ENCODE peak calls at places on chromosomes 6 and 20, in four cellular contexts. One of them, this sample, is unnamed.

GRCh38 chr6:170208651-170209353 is 82.1 kb downstream of the DLL1 start:
- DNase-seq in EL: no peak
- DNase-seq in GM04504: no peak
- DNase-seq in testis: peak
- DNase-seq in this sample: no peak

GRCh38 chr6:9089724-9090123 is 654.4 kb upstream of the SLC35B3 start:
- DNase-seq in EL: no peak
- DNase-seq in GM04504: no peak
- DNase-seq in testis: no peak
- DNase-seq in this sample: no peak

GRCh38 chr20:3815703-3816315 is 4.5 kb upstream of the AP5S1 start:
- DNase-seq in EL: no peak
- DNase-seq in GM04504: no peak
- DNase-seq in testis: no peak
- DNase-seq in this sample: no peak

GRCh38 chr20:26276811-26277210 is 580.2 kb upstream of the ZNF337 start:
- DNase-seq in EL: peak
- DNase-seq in GM04504: peak
- DNase-seq in testis: no peak
- DNase-seq in this sample: no peak

GRCh38 chr20:38724603-38725457 is 544 bp downstream of the SLC32A1 start:
- DNase-seq in EL: no peak
- DNase-seq in GM04504: no peak
- DNase-seq in testis: no peak
- DNase-seq in this sample: no peak

GRCh38 chr6:32196682-32197616 is 4.5 kb upstream of the GPSM3 start:
- DNase-seq in EL: no peak
- DNase-seq in GM04504: no peak
- DNase-seq in testis: peak
- DNase-seq in this sample: peak

GRCh38 chr6:31158863-31159855 is 770 bp downstream of the TCF19 start:
- DNase-seq in EL: peak
- DNase-seq in GM04504: no peak
- DNase-seq in testis: no peak
- DNase-seq in this sample: no peak

GRCh38 chr6:155377061-155377460 is 62.8 kb upstream of the TFB1M start:
- DNase-seq in EL: peak
- DNase-seq in GM04504: peak
- DNase-seq in testis: no peak
- DNase-seq in this sample: no peak

GRCh38 chr6:56058636-56059035 is 183.2 kb upstream of the BMP5 start:
- DNase-seq in EL: no peak
- DNase-seq in GM04504: no peak
- DNase-seq in testis: no peak
- DNase-seq in this sample: no peak

GRCh38 chr20:14991023-14991422 is 653.6 kb upstream of the FLRT3 start:
- DNase-seq in EL: no peak
- DNase-seq in GM04504: no peak
- DNase-seq in testis: no peak
- DNase-seq in this sample: no peak

GRCh38 chr6:124780621-124781020 is 181.6 kb upstream of the RNF217 start:
- DNase-seq in EL: no peak
- DNase-seq in GM04504: no peak
- DNase-seq in testis: no peak
- DNase-seq in this sample: no peak

GRCh38 chr6:145836767-145837166 is 22.2 kb upstream of the FBXO30 start:
- DNase-seq in EL: peak
- DNase-seq in GM04504: no peak
- DNase-seq in testis: no peak
- DNase-seq in this sample: no peak

GRCh38 chr6:7136859-7137334 is 29.1 kb downstream of the RREB1 start:
- DNase-seq in EL: no peak
- DNase-seq in GM04504: no peak
- DNase-seq in testis: no peak
- DNase-seq in this sample: no peak

GRCh38 chr6:153538491-153538890 is 407.4 kb upstream of the RGS17 start:
- DNase-seq in EL: no peak
- DNase-seq in GM04504: no peak
- DNase-seq in testis: no peak
- DNase-seq in this sample: no peak

GRCh38 chr20:24657211-24657610 is 187.8 kb downstream of the SYNDIG1 start:
- DNase-seq in EL: peak
- DNase-seq in GM04504: no peak
- DNase-seq in testis: peak
- DNase-seq in this sample: no peak

GRCh38 chr20:62635232-62635631 is 7.1 kb upstream of the SLCO4A1 start:
- DNase-seq in EL: no peak
- DNase-seq in GM04504: no peak
- DNase-seq in testis: no peak
- DNase-seq in this sample: no peak

GRCh38 chr6:20129290-20130088 is 82.8 kb downstream of the MBOAT1 start:
- DNase-seq in EL: no peak
- DNase-seq in GM04504: no peak
- DNase-seq in testis: no peak
- DNase-seq in this sample: no peak

GRCh38 chr6:41576667-41577066 is 30.5 kb downstream of the FOXP4 start:
- DNase-seq in EL: no peak
- DNase-seq in GM04504: no peak
- DNase-seq in testis: no peak
- DNase-seq in this sample: no peak

GRCh38 chr6:44297063-44298038 is 15.8 kb downstream of the AARS2 start:
- DNase-seq in EL: peak
- DNase-seq in GM04504: no peak
- DNase-seq in testis: peak
- DNase-seq in this sample: no peak

GRCh38 chr20:22248052-22248667 is 336.2 kb downstream of the FOXA2 start:
- DNase-seq in EL: no peak
- DNase-seq in GM04504: no peak
- DNase-seq in testis: peak
- DNase-seq in this sample: no peak

GRCh38 chr20:54793270-54793992 is 318.0 kb downstream of the DOK5 start:
- DNase-seq in EL: no peak
- DNase-seq in GM04504: no peak
- DNase-seq in testis: no peak
- DNase-seq in this sample: no peak

GRCh38 chr6:142671791-142672190 is 273.2 kb downstream of the HIVEP2 start:
- DNase-seq in EL: no peak
- DNase-seq in GM04504: no peak
- DNase-seq in testis: no peak
- DNase-seq in this sample: no peak

GRCh38 chr20:12882832-12883506 is 125.8 kb upstream of the SPTLC3 start:
- DNase-seq in EL: peak
- DNase-seq in GM04504: no peak
- DNase-seq in testis: no peak
- DNase-seq in this sample: no peak

GRCh38 chr6:28884423-28885148 is 39.2 kb downstream of the TRIM27 start:
- DNase-seq in EL: no peak
- DNase-seq in GM04504: no peak
- DNase-seq in testis: peak
- DNase-seq in this sample: no peak

GRCh38 chr20:52497731-52498130 is 306.2 kb upstream of the ZFP64 start:
- DNase-seq in EL: peak
- DNase-seq in GM04504: no peak
- DNase-seq in testis: no peak
- DNase-seq in this sample: no peak

GRCh38 chr20:53750827-53751393 is 157.3 kb upstream of the ZNF217 start:
- DNase-seq in EL: peak
- DNase-seq in GM04504: peak
- DNase-seq in testis: no peak
- DNase-seq in this sample: peak

GRCh38 chr6:88008821-88009220 is 38.8 kb upstream of the SPACA1 start:
- DNase-seq in EL: no peak
- DNase-seq in GM04504: no peak
- DNase-seq in testis: no peak
- DNase-seq in this sample: no peak

GRCh38 chr20:52313335-52313963 is 121.9 kb upstream of the ZFP64 start:
- DNase-seq in EL: peak
- DNase-seq in GM04504: peak
- DNase-seq in testis: peak
- DNase-seq in this sample: no peak

GRCh38 chr6:88908598-88909548 is 54.5 kb downstream of the RNGTT start:
- DNase-seq in EL: no peak
- DNase-seq in GM04504: no peak
- DNase-seq in testis: no peak
- DNase-seq in this sample: peak

GRCh38 chr6:3457710-3458605 is 1.1 kb upstream of the SLC22A23 start:
- DNase-seq in EL: peak
- DNase-seq in GM04504: no peak
- DNase-seq in testis: peak
- DNase-seq in this sample: peak

GRCh38 chr20:13723015-13723414 is 61.7 kb downstream of the ESF1 start:
- DNase-seq in EL: peak
- DNase-seq in GM04504: no peak
- DNase-seq in testis: no peak
- DNase-seq in this sample: no peak

GRCh38 chr6:107931894-107932293 is 26.1 kb downstream of the SEC63 start:
- DNase-seq in EL: no peak
- DNase-seq in GM04504: no peak
- DNase-seq in testis: no peak
- DNase-seq in this sample: no peak

GRCh38 chr6:122825180-122825579 is 36.1 kb downstream of the SMPDL3A start:
- DNase-seq in EL: no peak
- DNase-seq in GM04504: no peak
- DNase-seq in testis: no peak
- DNase-seq in this sample: no peak

GRCh38 chr6:45630801-45631200 is 253.1 kb upstream of the SUPT3H start:
- DNase-seq in EL: peak
- DNase-seq in GM04504: no peak
- DNase-seq in testis: no peak
- DNase-seq in this sample: no peak

GRCh38 chr6:44217332-44218143 is 812 bp downstream of the MYMX start:
- DNase-seq in EL: no peak
- DNase-seq in GM04504: no peak
- DNase-seq in testis: no peak
- DNase-seq in this sample: peak

GRCh38 chr6:9801255-9801757 is 613.6 kb downstream of the TFAP2A start:
- DNase-seq in EL: no peak
- DNase-seq in GM04504: no peak
- DNase-seq in testis: no peak
- DNase-seq in this sample: no peak

GRCh38 chr6:36095497-36096391 is 34.6 kb upstream of the MAPK13 start:
- DNase-seq in EL: no peak
- DNase-seq in GM04504: no peak
- DNase-seq in testis: no peak
- DNase-seq in this sample: no peak

GRCh38 chr6:4179960-4180652 is 44.7 kb upstream of the ECI2 start:
- DNase-seq in EL: no peak
- DNase-seq in GM04504: no peak
- DNase-seq in testis: no peak
- DNase-seq in this sample: no peak

GRCh38 chr6:169843110-169843509 is 91.7 kb downstream of the ERMARD start:
- DNase-seq in EL: no peak
- DNase-seq in GM04504: no peak
- DNase-seq in testis: no peak
- DNase-seq in this sample: no peak